ENCODE peak calls at places on chromosomes 12 and 14, in eight cellular contexts. One of them, this sample, is unnamed.
A peak's percentile ranks its signal among the peaks of the same experiment; 100 is the strongest.

GRCh38 chr12:57756406-57757341 is 1.8 kb downstream of the MARCHF9 start:
- DNase-seq in HCT116: no peak
- DNase-seq in HepG2: no peak
- DNase-seq in IMR-90: no peak
- DNase-seq in H1: no peak
- DNase-seq in K562: peak; percentile 85
- DNase-seq in GM12878: no peak
- DNase-seq in A549: peak; percentile 94
- DNase-seq in this sample: no peak

GRCh38 chr14:94180655-94181271 is 6.6 kb downstream of the PPP4R4 start:
- DNase-seq in H1: no peak
- DNase-seq in GM12878: peak; percentile 20
- DNase-seq in K562: peak; percentile 29
- DNase-seq in A549: peak; percentile 18
- DNase-seq in IMR-90: peak; percentile 42
- DNase-seq in HepG2: peak; percentile 67
- DNase-seq in HCT116: peak; percentile 35
- DNase-seq in this sample: peak; percentile 48

GRCh38 chr12:132208153-132208823 is 64.0 kb downstream of the NOC4L start:
- DNase-seq in K562: no peak
- DNase-seq in A549: no peak
- DNase-seq in HepG2: no peak
- DNase-seq in H1: no peak
- DNase-seq in HCT116: no peak
- DNase-seq in IMR-90: no peak
- DNase-seq in GM12878: no peak
- DNase-seq in this sample: no peak

GRCh38 chr12:29640589-29641345 is 143.0 kb downstream of the TMTC1 start:
- DNase-seq in K562: peak; percentile 29
- DNase-seq in GM12878: no peak
- DNase-seq in H1: no peak
- DNase-seq in A549: no peak
- DNase-seq in HCT116: peak; percentile 18
- DNase-seq in IMR-90: peak; percentile 68
- DNase-seq in HepG2: peak; percentile 63
- DNase-seq in this sample: no peak

GRCh38 chr12:67578976-67579661 is 69.4 kb upstream of the DYRK2 start:
- DNase-seq in H1: no peak
- DNase-seq in A549: no peak
- DNase-seq in GM12878: no peak
- DNase-seq in K562: no peak
- DNase-seq in HepG2: no peak
- DNase-seq in HCT116: no peak
- DNase-seq in IMR-90: no peak
- DNase-seq in this sample: no peak

GRCh38 chr12:122043476-122043875 is 21.8 kb downstream of the BCL7A start:
- DNase-seq in HCT116: no peak
- DNase-seq in GM12878: no peak
- DNase-seq in IMR-90: no peak
- DNase-seq in A549: no peak
- DNase-seq in H1: no peak
- DNase-seq in HepG2: no peak
- DNase-seq in K562: no peak
- DNase-seq in this sample: no peak

GRCh38 chr12:41795066-41795465 is 349.6 kb downstream of the GXYLT1 start:
- DNase-seq in HCT116: no peak
- DNase-seq in K562: no peak
- DNase-seq in GM12878: no peak
- DNase-seq in HepG2: no peak
- DNase-seq in A549: no peak
- DNase-seq in H1: no peak
- DNase-seq in IMR-90: peak; percentile 2
- DNase-seq in this sample: peak; percentile 85

GRCh38 chr12:42530284-42530683 is 59.3 kb downstream of the PRICKLE1 start:
- DNase-seq in HCT116: no peak
- DNase-seq in HepG2: no peak
- DNase-seq in IMR-90: no peak
- DNase-seq in A549: no peak
- DNase-seq in K562: no peak
- DNase-seq in H1: no peak
- DNase-seq in GM12878: no peak
- DNase-seq in this sample: no peak

GRCh38 chr12:44640831-44641230 is 235.3 kb downstream of the NELL2 start:
- DNase-seq in HepG2: no peak
- DNase-seq in GM12878: no peak
- DNase-seq in IMR-90: no peak
- DNase-seq in K562: no peak
- DNase-seq in HCT116: no peak
- DNase-seq in H1: no peak
- DNase-seq in A549: no peak
- DNase-seq in this sample: no peak

GRCh38 chr14:64639340-64639821 is 64.8 kb upstream of the PLEKHG3 start:
- DNase-seq in K562: no peak
- DNase-seq in H1: no peak
- DNase-seq in HCT116: no peak
- DNase-seq in HepG2: no peak
- DNase-seq in IMR-90: peak; percentile 46
- DNase-seq in GM12878: no peak
- DNase-seq in A549: no peak
- DNase-seq in this sample: no peak

GRCh38 chr12:115870527-115870926 is 407.0 kb downstream of the MED13L start:
- DNase-seq in H1: no peak
- DNase-seq in HepG2: no peak
- DNase-seq in GM12878: no peak
- DNase-seq in HCT116: no peak
- DNase-seq in K562: no peak
- DNase-seq in IMR-90: no peak
- DNase-seq in A549: no peak
- DNase-seq in this sample: no peak

GRCh38 chr14:28966416-28967233 is 200.0 kb downstream of the FOXG1 start:
- DNase-seq in H1: no peak
- DNase-seq in HepG2: no peak
- DNase-seq in A549: no peak
- DNase-seq in GM12878: no peak
- DNase-seq in K562: no peak
- DNase-seq in HCT116: no peak
- DNase-seq in IMR-90: no peak
- DNase-seq in this sample: no peak

GRCh38 chr12:129873458-129873857 is 30.4 kb downstream of the TMEM132D start:
- DNase-seq in HCT116: no peak
- DNase-seq in H1: no peak
- DNase-seq in GM12878: no peak
- DNase-seq in A549: no peak
- DNase-seq in IMR-90: no peak
- DNase-seq in K562: no peak
- DNase-seq in HepG2: no peak
- DNase-seq in this sample: no peak

GRCh38 chr12:45615268-45615667 is 114.2 kb upstream of the ARID2 start:
- DNase-seq in IMR-90: peak; percentile 81
- DNase-seq in GM12878: no peak
- DNase-seq in H1: no peak
- DNase-seq in HCT116: no peak
- DNase-seq in A549: no peak
- DNase-seq in K562: no peak
- DNase-seq in HepG2: no peak
- DNase-seq in this sample: peak; percentile 80

GRCh38 chr12:96529912-96530311 is 40.5 kb downstream of the CFAP54 start:
- DNase-seq in HCT116: no peak
- DNase-seq in HepG2: no peak
- DNase-seq in K562: no peak
- DNase-seq in IMR-90: no peak
- DNase-seq in GM12878: no peak
- DNase-seq in A549: no peak
- DNase-seq in H1: no peak
- DNase-seq in this sample: no peak

GRCh38 chr14:92460916-92461579 is 52.5 kb upstream of the RIN3 start:
- DNase-seq in A549: no peak
- DNase-seq in H1: no peak
- DNase-seq in IMR-90: peak; percentile 82
- DNase-seq in K562: no peak
- DNase-seq in HCT116: no peak
- DNase-seq in GM12878: peak; percentile 61
- DNase-seq in HepG2: no peak
- DNase-seq in this sample: peak; percentile 95

GRCh38 chr14:101627913-101628257 is 66.6 kb downstream of the DIO3 start:
- DNase-seq in A549: no peak
- DNase-seq in IMR-90: no peak
- DNase-seq in GM12878: no peak
- DNase-seq in K562: no peak
- DNase-seq in HCT116: no peak
- DNase-seq in HepG2: no peak
- DNase-seq in H1: no peak
- DNase-seq in this sample: no peak
- H3K4me2 ChIP-seq in A549: peak overlapping the region; percentile 73
- H3K4me2 ChIP-seq in IMR-90: no peak overlapping the region
- H3K4me2 ChIP-seq in GM12878: no peak overlapping the region
- H3K4me2 ChIP-seq in K562: no peak overlapping the region
- H3K4me2 ChIP-seq in HCT116: peak overlapping the region; percentile 68
- H3K4me2 ChIP-seq in HepG2: no peak overlapping the region
- H3K4me2 ChIP-seq in H1: no peak overlapping the region
- H3K4me2 ChIP-seq in this sample: no peak overlapping the region

GRCh38 chr12:14403711-14404164 is 38.3 kb downstream of the ATF7IP start:
- DNase-seq in HCT116: no peak
- DNase-seq in H1: no peak
- DNase-seq in HepG2: no peak
- DNase-seq in IMR-90: peak; percentile 82
- DNase-seq in K562: no peak
- DNase-seq in A549: no peak
- DNase-seq in GM12878: peak; percentile 49
- DNase-seq in this sample: peak; percentile 77

GRCh38 chr12:14399871-14400270 is 34.4 kb downstream of the ATF7IP start:
- DNase-seq in GM12878: no peak
- DNase-seq in IMR-90: peak; percentile 63
- DNase-seq in K562: no peak
- DNase-seq in A549: no peak
- DNase-seq in HepG2: no peak
- DNase-seq in HCT116: no peak
- DNase-seq in H1: no peak
- DNase-seq in this sample: peak; percentile 42

GRCh38 chr12:14402697-14403096 is 37.2 kb downstream of the ATF7IP start:
- DNase-seq in HCT116: no peak
- DNase-seq in H1: no peak
- DNase-seq in HepG2: no peak
- DNase-seq in K562: no peak
- DNase-seq in GM12878: no peak
- DNase-seq in IMR-90: no peak
- DNase-seq in A549: no peak
- DNase-seq in this sample: no peak

GRCh38 chr12:14400599-14400998 is 35.1 kb downstream of the ATF7IP start:
- DNase-seq in GM12878: no peak
- DNase-seq in IMR-90: no peak
- DNase-seq in H1: no peak
- DNase-seq in HepG2: no peak
- DNase-seq in HCT116: no peak
- DNase-seq in K562: no peak
- DNase-seq in A549: no peak
- DNase-seq in this sample: no peak

GRCh38 chr12:14403293-14403692 is 37.8 kb downstream of the ATF7IP start:
- DNase-seq in GM12878: no peak
- DNase-seq in A549: no peak
- DNase-seq in K562: no peak
- DNase-seq in IMR-90: no peak
- DNase-seq in H1: no peak
- DNase-seq in HepG2: no peak
- DNase-seq in HCT116: no peak
- DNase-seq in this sample: no peak
- H3K27ac ChIP-seq in GM12878: peak overlapping the region; percentile 77
- H3K27ac ChIP-seq in A549: peak overlapping the region; percentile 53
- H3K27ac ChIP-seq in K562: peak overlapping the region; percentile 26
- H3K27ac ChIP-seq in IMR-90: no peak overlapping the region
- H3K27ac ChIP-seq in H1: no peak overlapping the region
- H3K27ac ChIP-seq in HepG2: no peak overlapping the region
- H3K27ac ChIP-seq in HCT116: peak overlapping the region; percentile 25
- H3K27ac ChIP-seq in this sample: no peak overlapping the region

DNA sequence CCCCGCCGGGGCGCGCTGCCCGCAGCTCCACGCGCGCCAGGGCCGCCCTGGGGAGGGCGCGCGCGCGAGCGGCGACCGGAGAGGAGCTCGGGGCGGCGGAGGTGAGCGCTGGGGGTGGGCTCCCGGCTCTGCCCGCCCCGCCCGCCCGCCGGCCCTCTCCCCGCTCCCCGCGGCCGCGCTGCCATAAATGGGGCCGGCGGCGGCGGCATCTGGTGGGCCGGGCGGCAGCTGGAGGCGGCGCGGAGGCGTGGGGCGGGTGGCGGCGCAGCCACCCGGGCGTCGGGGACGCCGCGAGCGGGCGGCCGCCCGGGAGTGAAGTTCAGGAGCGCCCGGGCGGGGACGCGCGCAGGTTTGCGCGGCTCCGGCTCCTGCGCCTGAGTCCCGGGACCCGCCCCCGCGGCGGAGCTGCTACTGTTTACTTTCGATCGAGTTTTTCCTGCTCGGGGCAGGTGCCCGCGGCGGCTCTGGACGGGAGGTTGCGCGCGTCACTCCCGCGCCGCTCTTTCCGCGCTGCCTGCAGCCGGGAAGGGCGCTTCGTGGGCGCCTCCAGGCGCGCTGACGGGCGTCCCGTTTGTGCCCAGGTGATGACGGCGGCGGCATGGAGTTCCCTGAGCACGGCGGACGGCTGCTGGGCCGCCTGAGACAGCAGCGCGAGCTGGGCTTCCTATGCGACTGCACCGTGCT is at the start of gene ZBTB42:
- DNase-seq in GM12878: no peak
- DNase-seq in HepG2: peak; percentile 54
- DNase-seq in H1: no peak
- DNase-seq in K562: peak; percentile 77
- DNase-seq in A549: no peak
- DNase-seq in HCT116: no peak
- DNase-seq in IMR-90: peak; percentile 48
- DNase-seq in this sample: peak; percentile 42
- TF ChIP-seq POLR2A in GM12878: no peak
- TF ChIP-seq POLR2A in HepG2: no peak
- TF ChIP-seq POLR2A in H1: no peak
- TF ChIP-seq POLR2A in K562: no peak
- TF ChIP-seq POLR2A in A549: no peak
- TF ChIP-seq POLR2A in HCT116: no peak
- TF ChIP-seq POLR2A in IMR-90: no peak
- TF ChIP-seq POLR2A in this sample: no peak

GRCh38 chr12:4118601-4119156 is 154.9 kb upstream of the CCND2 start:
- DNase-seq in H1: no peak
- DNase-seq in HepG2: no peak
- DNase-seq in GM12878: peak; percentile 69
- DNase-seq in HCT116: no peak
- DNase-seq in A549: no peak
- DNase-seq in K562: no peak
- DNase-seq in IMR-90: no peak
- DNase-seq in this sample: no peak

GRCh38 chr12:4118017-4118510 is 155.5 kb upstream of the CCND2 start:
- DNase-seq in H1: no peak
- DNase-seq in IMR-90: peak; percentile 64
- DNase-seq in K562: no peak
- DNase-seq in GM12878: peak; percentile 89
- DNase-seq in A549: no peak
- DNase-seq in HCT116: no peak
- DNase-seq in HepG2: no peak
- DNase-seq in this sample: no peak

GRCh38 chr12:4121506-4122020 is 152.0 kb upstream of the CCND2 start:
- DNase-seq in GM12878: no peak
- DNase-seq in H1: no peak
- DNase-seq in A549: no peak
- DNase-seq in HepG2: no peak
- DNase-seq in HCT116: no peak
- DNase-seq in K562: no peak
- DNase-seq in IMR-90: no peak
- DNase-seq in this sample: no peak

GRCh38 chr12:4119157-4119761 is 154.3 kb upstream of the CCND2 start:
- DNase-seq in HCT116: no peak
- DNase-seq in IMR-90: no peak
- DNase-seq in GM12878: peak; percentile 98
- DNase-seq in K562: no peak
- DNase-seq in HepG2: no peak
- DNase-seq in H1: no peak
- DNase-seq in A549: no peak
- DNase-seq in this sample: no peak

GRCh38 chr12:4120316-4120920 is 153.1 kb upstream of the CCND2 start:
- DNase-seq in K562: no peak
- DNase-seq in HepG2: no peak
- DNase-seq in A549: no peak
- DNase-seq in GM12878: no peak
- DNase-seq in HCT116: no peak
- DNase-seq in H1: no peak
- DNase-seq in IMR-90: no peak
- DNase-seq in this sample: no peak
- H3K4me2 ChIP-seq in K562: no peak overlapping the region
- H3K4me2 ChIP-seq in HepG2: no peak overlapping the region
- H3K4me2 ChIP-seq in A549: no peak overlapping the region
- H3K4me2 ChIP-seq in GM12878: no peak overlapping the region
- H3K4me2 ChIP-seq in HCT116: no peak overlapping the region
- H3K4me2 ChIP-seq in H1: no peak overlapping the region
- H3K4me2 ChIP-seq in IMR-90: no peak overlapping the region
- H3K4me2 ChIP-seq in this sample: no peak overlapping the region

This sample was measured in endothelial cell of umbilical vein.